ENCODE peak calls at places on chromosomes 12 and 14, in four cellular contexts. One of them, this sample, is unnamed.

GRCh38 chr14:55117816-55118441 is 11.1 kb upstream of the LGALS3 start:
- DNase-seq in naive thymus-derived CD4-positive, alpha-beta T cell: no peak
- DNase-seq in neuronal stem cell: no peak
- DNase-seq in lung: no peak
- DNase-seq in this sample: no peak

GRCh38 chr14:29576997-29577396 is 350.6 kb downstream of the PRKD1 start:
- DNase-seq in naive thymus-derived CD4-positive, alpha-beta T cell: no peak
- DNase-seq in lung: no peak
- DNase-seq in neuronal stem cell: no peak
- DNase-seq in this sample: no peak

GRCh38 chr14:91349481-91350074 is 68.0 kb downstream of the CCDC88C start:
- DNase-seq in lung: no peak
- DNase-seq in naive thymus-derived CD4-positive, alpha-beta T cell: peak
- DNase-seq in neuronal stem cell: no peak
- DNase-seq in this sample: peak

GRCh38 chr12:56257491-56258067 is 605 bp downstream of the ANKRD52 start:
- DNase-seq in neuronal stem cell: peak
- DNase-seq in naive thymus-derived CD4-positive, alpha-beta T cell: no peak
- DNase-seq in lung: no peak
- DNase-seq in this sample: peak

GRCh38 chr12:75666126-75666979 is 154.9 kb upstream of the KRR1 start:
- DNase-seq in naive thymus-derived CD4-positive, alpha-beta T cell: no peak
- DNase-seq in neuronal stem cell: no peak
- DNase-seq in lung: no peak
- DNase-seq in this sample: peak

GRCh38 chr12:49959570-49960473 is 1.9 kb upstream of the AQP5 start:
- DNase-seq in lung: peak
- DNase-seq in neuronal stem cell: peak
- DNase-seq in naive thymus-derived CD4-positive, alpha-beta T cell: no peak
- DNase-seq in this sample: peak

GRCh38 chr14:21915814-21916213 is 242.2 kb upstream of the OR4E1 start:
- DNase-seq in naive thymus-derived CD4-positive, alpha-beta T cell: no peak
- DNase-seq in neuronal stem cell: no peak
- DNase-seq in lung: no peak
- DNase-seq in this sample: no peak

GRCh38 chr14:77498120-77498979 is at the start of gene ISM2:
- DNase-seq in naive thymus-derived CD4-positive, alpha-beta T cell: peak
- DNase-seq in neuronal stem cell: peak
- DNase-seq in lung: no peak
- DNase-seq in this sample: peak

GRCh38 chr12:88188180-88188579 is 46.1 kb downstream of the TMTC3 start:
- DNase-seq in lung: no peak
- DNase-seq in neuronal stem cell: no peak
- DNase-seq in naive thymus-derived CD4-positive, alpha-beta T cell: no peak
- DNase-seq in this sample: peak

GRCh38 chr14:75222208-75222701 is 45.8 kb upstream of the TMED10 start:
- DNase-seq in neuronal stem cell: no peak
- DNase-seq in naive thymus-derived CD4-positive, alpha-beta T cell: no peak
- DNase-seq in lung: no peak
- DNase-seq in this sample: peak

GRCh38 chr14:39219075-39219499 is 14.6 kb upstream of the MIA2 start:
- DNase-seq in naive thymus-derived CD4-positive, alpha-beta T cell: no peak
- DNase-seq in lung: no peak
- DNase-seq in neuronal stem cell: no peak
- DNase-seq in this sample: peak

GRCh38 chr14:24436355-24437019 is 6.1 kb downstream of the SDR39U1 start:
- DNase-seq in neuronal stem cell: peak
- DNase-seq in lung: no peak
- DNase-seq in naive thymus-derived CD4-positive, alpha-beta T cell: no peak
- DNase-seq in this sample: peak

GRCh38 chr14:90444077-90444696 is 47.4 kb downstream of the CALM1 start:
- DNase-seq in naive thymus-derived CD4-positive, alpha-beta T cell: no peak
- DNase-seq in lung: peak
- DNase-seq in neuronal stem cell: no peak
- DNase-seq in this sample: no peak

GRCh38 chr14:60303745-60304144 is 54.7 kb downstream of the PPM1A start:
- DNase-seq in lung: no peak
- DNase-seq in neuronal stem cell: no peak
- DNase-seq in naive thymus-derived CD4-positive, alpha-beta T cell: no peak
- DNase-seq in this sample: no peak

GRCh38 chr12:45669762-45670161 is 59.7 kb upstream of the ARID2 start:
- DNase-seq in naive thymus-derived CD4-positive, alpha-beta T cell: no peak
- DNase-seq in neuronal stem cell: no peak
- DNase-seq in lung: no peak
- DNase-seq in this sample: no peak

GRCh38 chr12:114655934-114656697 is 27.9 kb downstream of the TBX3 start:
- DNase-seq in lung: no peak
- DNase-seq in neuronal stem cell: no peak
- DNase-seq in naive thymus-derived CD4-positive, alpha-beta T cell: no peak
- DNase-seq in this sample: no peak

GRCh38 chr12:89183985-89184435 is 168.3 kb downstream of the DUSP6 start:
- DNase-seq in naive thymus-derived CD4-positive, alpha-beta T cell: no peak
- DNase-seq in lung: peak
- DNase-seq in neuronal stem cell: no peak
- DNase-seq in this sample: no peak

GRCh38 chr12:105100207-105100985 is 7.1 kb upstream of the WASHC4 start:
- DNase-seq in neuronal stem cell: no peak
- DNase-seq in lung: no peak
- DNase-seq in naive thymus-derived CD4-positive, alpha-beta T cell: no peak
- DNase-seq in this sample: peak

GRCh38 chr14:77580964-77581505 is 35.4 kb downstream of the SPTLC2 start:
- DNase-seq in lung: no peak
- DNase-seq in neuronal stem cell: no peak
- DNase-seq in naive thymus-derived CD4-positive, alpha-beta T cell: no peak
- DNase-seq in this sample: peak

GRCh38 chr14:103894723-103895059 is 33.6 kb upstream of the TDRD9 start:
- DNase-seq in lung: no peak
- DNase-seq in neuronal stem cell: no peak
- DNase-seq in naive thymus-derived CD4-positive, alpha-beta T cell: no peak
- DNase-seq in this sample: peak

GRCh38 chr14:105944632-105945610 is 418.5 kb downstream of the TMEM121 start:
- DNase-seq in neuronal stem cell: no peak
- DNase-seq in lung: peak
- DNase-seq in naive thymus-derived CD4-positive, alpha-beta T cell: peak
- DNase-seq in this sample: peak

GRCh38 chr14:24960816-24961215 is 89.1 kb downstream of the STXBP6 start:
- DNase-seq in naive thymus-derived CD4-positive, alpha-beta T cell: no peak
- DNase-seq in lung: no peak
- DNase-seq in neuronal stem cell: no peak
- DNase-seq in this sample: no peak

GRCh38 chr12:91361864-91362263 is 179.2 kb upstream of the DCN start:
- DNase-seq in lung: no peak
- DNase-seq in naive thymus-derived CD4-positive, alpha-beta T cell: peak
- DNase-seq in neuronal stem cell: peak
- DNase-seq in this sample: no peak

GRCh38 chr12:4858385-4858784 is 51.3 kb upstream of the KCNA1 start:
- DNase-seq in naive thymus-derived CD4-positive, alpha-beta T cell: no peak
- DNase-seq in lung: no peak
- DNase-seq in neuronal stem cell: peak
- DNase-seq in this sample: no peak
- H3K4me3 ChIP-seq in naive thymus-derived CD4-positive, alpha-beta T cell: peak
- H3K4me3 ChIP-seq in lung: no peak
- H3K4me3 ChIP-seq in neuronal stem cell: no peak
- H3K4me3 ChIP-seq in this sample: no peak

GRCh38 chr12:119964123-119964522 is 24.9 kb upstream of the BICDL1 start:
- DNase-seq in naive thymus-derived CD4-positive, alpha-beta T cell: no peak
- DNase-seq in lung: no peak
- DNase-seq in neuronal stem cell: no peak
- DNase-seq in this sample: no peak
- H3K4me3 ChIP-seq in naive thymus-derived CD4-positive, alpha-beta T cell: no peak
- H3K4me3 ChIP-seq in lung: no peak
- H3K4me3 ChIP-seq in neuronal stem cell: no peak
- H3K4me3 ChIP-seq in this sample: no peak

GRCh38 chr12:779745-780734 is 27.7 kb downstream of the WNK1 start:
- DNase-seq in naive thymus-derived CD4-positive, alpha-beta T cell: no peak
- DNase-seq in neuronal stem cell: no peak
- DNase-seq in lung: no peak
- DNase-seq in this sample: peak
- H3K4me3 ChIP-seq in naive thymus-derived CD4-positive, alpha-beta T cell: no peak
- H3K4me3 ChIP-seq in neuronal stem cell: no peak
- H3K4me3 ChIP-seq in lung: no peak
- H3K4me3 ChIP-seq in this sample: peak

DNA sequence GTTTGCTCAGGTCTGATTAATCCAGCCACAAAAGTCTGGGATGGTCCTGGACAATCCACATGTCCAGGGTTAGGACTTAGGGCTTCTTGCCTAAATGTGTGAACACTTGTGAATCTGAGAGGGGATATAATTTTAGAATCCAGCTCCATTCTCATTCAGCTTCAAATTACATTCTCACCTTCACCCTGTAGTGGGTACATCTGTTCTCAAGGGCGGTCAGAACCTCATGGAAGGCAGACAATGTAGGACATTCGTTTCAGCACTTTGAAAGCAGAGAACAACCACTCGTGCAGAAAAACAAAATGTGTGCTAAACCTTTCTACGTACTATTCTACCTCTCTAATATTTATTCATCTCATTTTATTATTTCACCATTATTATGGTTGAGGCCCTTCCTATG is 1.2 kb downstream of the TMEM229B start:
- DNase-seq in naive thymus-derived CD4-positive, alpha-beta T cell: no peak
- DNase-seq in lung: no peak
- DNase-seq in neuronal stem cell: no peak
- DNase-seq in this sample: no peak
- H3K4me3 ChIP-seq in naive thymus-derived CD4-positive, alpha-beta T cell: peak
- H3K4me3 ChIP-seq in lung: no peak
- H3K4me3 ChIP-seq in neuronal stem cell: no peak
- H3K4me3 ChIP-seq in this sample: no peak

GRCh38 chr14:68841030-68841809 is 48.4 kb upstream of the ZFP36L1 start:
- DNase-seq in lung: peak
- DNase-seq in naive thymus-derived CD4-positive, alpha-beta T cell: no peak
- DNase-seq in neuronal stem cell: no peak
- DNase-seq in this sample: no peak

GRCh38 chr14:68844210-68844545 is 51.3 kb upstream of the ZFP36L1 start:
- DNase-seq in neuronal stem cell: no peak
- DNase-seq in naive thymus-derived CD4-positive, alpha-beta T cell: no peak
- DNase-seq in lung: peak
- DNase-seq in this sample: no peak

GRCh38 chr14:68846466-68846865 is 53.6 kb upstream of the ZFP36L1 start:
- DNase-seq in naive thymus-derived CD4-positive, alpha-beta T cell: no peak
- DNase-seq in lung: peak
- DNase-seq in neuronal stem cell: no peak
- DNase-seq in this sample: no peak

GRCh38 chr14:68842298-68842697 is 49.4 kb upstream of the ZFP36L1 start:
- DNase-seq in naive thymus-derived CD4-positive, alpha-beta T cell: no peak
- DNase-seq in lung: peak
- DNase-seq in neuronal stem cell: no peak
- DNase-seq in this sample: no peak

DNA sequence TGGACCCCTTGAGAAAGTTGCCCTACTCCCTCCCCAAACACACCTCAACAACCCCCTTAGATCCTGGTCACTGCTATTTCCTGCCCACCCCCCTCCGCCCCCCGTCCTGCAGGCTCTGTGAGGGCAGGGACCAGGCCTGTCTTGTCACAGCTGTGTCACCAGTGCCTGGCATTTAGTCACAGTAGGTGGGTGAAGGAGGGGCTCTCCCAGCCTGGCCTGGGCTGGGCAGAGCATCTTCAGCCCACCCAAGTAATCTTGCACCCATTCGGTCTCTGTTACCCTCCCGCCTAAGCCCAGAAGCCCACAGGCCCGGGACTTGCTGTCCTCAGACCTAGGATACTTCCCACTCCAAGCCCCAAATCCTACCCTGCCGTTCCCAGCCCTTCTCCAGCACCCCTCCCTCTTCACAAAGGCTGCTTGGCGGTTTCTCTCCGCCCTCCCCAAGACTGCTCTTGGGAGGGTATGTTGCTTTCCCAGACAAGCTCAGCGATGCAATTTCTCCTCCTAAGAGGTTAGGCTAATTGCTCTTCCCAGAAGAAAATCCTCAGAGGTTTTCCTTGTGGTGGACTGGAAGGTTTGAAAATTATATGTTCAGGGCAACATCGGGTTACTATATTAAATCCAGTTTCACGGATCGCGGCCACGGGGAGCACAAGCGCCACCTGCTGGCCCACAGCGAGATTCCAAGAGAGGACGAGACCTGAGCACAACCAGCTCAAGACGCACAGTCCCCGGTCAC is 50.8 kb upstream of the ZFP36L1 start:
- DNase-seq in lung: peak
- DNase-seq in naive thymus-derived CD4-positive, alpha-beta T cell: peak
- DNase-seq in neuronal stem cell: peak
- DNase-seq in this sample: peak
- H3K4me3 ChIP-seq in lung: no peak
- H3K4me3 ChIP-seq in naive thymus-derived CD4-positive, alpha-beta T cell: no peak
- H3K4me3 ChIP-seq in neuronal stem cell: peak
- H3K4me3 ChIP-seq in this sample: peak

GRCh38 chr12:123444396-123445026 is 8.0 kb upstream of the RILPL2 start:
- DNase-seq in lung: no peak
- DNase-seq in naive thymus-derived CD4-positive, alpha-beta T cell: no peak
- DNase-seq in neuronal stem cell: no peak
- DNase-seq in this sample: peak

GRCh38 chr12:123441523-123442164 is 5.2 kb upstream of the RILPL2 start:
- DNase-seq in neuronal stem cell: no peak
- DNase-seq in naive thymus-derived CD4-positive, alpha-beta T cell: no peak
- DNase-seq in lung: no peak
- DNase-seq in this sample: peak

GRCh38 chr12:123449103-123449736 is 8.7 kb upstream of the SNRNP35 start:
- DNase-seq in lung: no peak
- DNase-seq in neuronal stem cell: no peak
- DNase-seq in naive thymus-derived CD4-positive, alpha-beta T cell: no peak
- DNase-seq in this sample: peak

GRCh38 chr12:123442774-123443173 is 6.3 kb upstream of the RILPL2 start:
- DNase-seq in lung: no peak
- DNase-seq in naive thymus-derived CD4-positive, alpha-beta T cell: no peak
- DNase-seq in neuronal stem cell: no peak
- DNase-seq in this sample: no peak

DNA sequence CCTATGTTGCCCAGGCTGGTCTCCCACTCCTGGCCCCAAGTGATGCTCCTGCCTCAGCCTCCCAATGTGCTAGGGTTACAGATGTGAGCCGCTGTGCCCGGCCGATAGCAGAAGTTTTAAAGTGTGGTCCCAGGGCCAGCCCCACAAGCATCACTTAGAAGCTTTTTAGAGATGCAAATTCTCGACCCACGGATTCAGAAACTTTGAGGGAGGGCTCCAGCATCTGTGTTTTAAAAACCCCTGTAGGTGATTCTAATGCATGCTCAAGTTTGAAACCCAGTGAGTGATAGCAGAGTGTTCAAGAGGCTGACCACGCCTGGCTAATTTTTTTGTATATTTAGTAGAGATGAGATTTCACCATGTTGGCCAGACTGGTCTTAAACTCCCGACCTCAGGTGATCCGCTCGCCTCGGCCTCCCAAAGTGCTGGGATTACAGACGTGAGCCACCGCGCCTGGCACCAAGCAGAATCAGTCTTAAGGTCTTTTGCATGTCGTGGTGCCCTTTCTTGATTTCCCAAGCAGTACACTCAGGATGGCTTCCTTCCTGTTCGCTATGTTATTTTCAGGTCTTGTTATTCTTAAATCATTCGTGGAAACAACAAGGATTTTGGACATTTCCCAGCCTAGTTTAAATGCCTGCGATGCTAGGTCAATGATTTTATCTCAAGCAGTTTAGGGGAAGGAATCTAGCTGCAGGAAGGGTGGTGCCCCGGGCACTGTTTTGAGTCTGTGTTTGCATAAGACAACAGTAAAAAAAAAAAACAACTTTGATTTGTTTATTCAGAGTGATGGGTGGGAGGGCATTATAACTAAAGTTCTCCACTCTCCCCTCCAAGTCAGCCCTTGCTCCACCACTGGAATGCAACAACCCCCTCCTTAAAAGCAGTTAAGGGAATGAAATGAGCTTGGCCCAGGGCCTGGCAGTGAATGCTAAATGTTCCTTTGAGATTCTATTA is 9.2 kb upstream of the RILPL2 start:
- DNase-seq in neuronal stem cell: no peak
- DNase-seq in naive thymus-derived CD4-positive, alpha-beta T cell: no peak
- DNase-seq in lung: peak
- DNase-seq in this sample: no peak
- H3K4me3 ChIP-seq in neuronal stem cell: no peak
- H3K4me3 ChIP-seq in naive thymus-derived CD4-positive, alpha-beta T cell: no peak
- H3K4me3 ChIP-seq in lung: no peak
- H3K4me3 ChIP-seq in this sample: peak

This sample was measured in osteoblast.